ENCODE peak calls at places on chromosomes 16 and 17, in nine cellular contexts. N is CD8-positive, alpha-beta memory T cell; I is Kasumi-1; A is stimulated activated CD8-positive, alpha-beta memory T cell treated with anti-CD3 and anti-CD28 coated beads, Interleukin-7, amount 100 ng/mL, for 1 hour; F is posterior cingulate gyrus; Q is psoas muscle; W is transverse colon; Y is NCI-H2081; L is lower lobe of right lung. X is an unnamed sample.

GRCh38 chr17:41762841-41763240 is 23.7 kb downstream of the JUP start:
- DNase-seq in F (no peak), L (no peak), A (no peak), Q (no peak), Y (no peak), N (no peak), I (no peak), W (no peak), X (no peak)

GRCh38 chr17:17922198-17922901 is 49.9 kb downstream of the TOM1L2 start:
- DNase-seq in W (no peak), I (no peak), F (no peak), L (no peak), A (no peak), Q (no peak), Y (no peak), N (no peak), X (no peak)

GRCh38 chr16:87033021-87033471 is 284.1 kb downstream of the C16orf95 start:
- DNase-seq in N (no peak), Y (no peak), W (no peak), F (no peak), Q (no peak), L (no peak), A (no peak), I (no peak), X (no peak)

GRCh38 chr17:52147431-52147830 is 11.1 kb downstream of the CA10 start:
- DNase-seq in Y (no peak), F (no peak), N (no peak), A (no peak), Q (no peak), W (no peak), I (no peak), L (no peak), X (no peak)

GRCh38 chr16:2471016-2471652 is at the start of gene NTN3:
- DNase-seq in N (no peak), F (no peak), I (no peak), Q (no peak), Y (peak), W (no peak), L (no peak), A (no peak), X (no peak)

GRCh38 chr16:75065149-75065807 is 51.3 kb downstream of the LDHD start:
- DNase-seq in L (peak), F (no peak), A (peak), N (peak), I (peak), Q (no peak), Y (no peak), W (peak), X (no peak)

GRCh38 chr17:33292981-33293867 is at the start of gene ASIC2:
- DNase-seq in W (peak), F (peak), I (no peak), L (no peak), Q (no peak), N (no peak), A (no peak), Y (no peak), X (no peak)

GRCh38 chr16:87178977-87179376 is 138.2 kb downstream of the C16orf95 start:
- DNase-seq in I (no peak), Y (no peak), F (no peak), A (no peak), W (no peak), Q (no peak), N (no peak), L (no peak), X (no peak)

GRCh38 chr17:56679767-56680422 is 86.4 kb downstream of the NOG start:
- DNase-seq in L (no peak), W (no peak), A (no peak), N (no peak), Y (no peak), I (no peak), Q (no peak), F (no peak), X (no peak)

GRCh38 chr17:69066482-69066881 is 5.8 kb upstream of the ABCA9 start:
- DNase-seq in W (no peak), F (no peak), N (no peak), L (no peak), A (no peak), I (peak), Q (no peak), Y (no peak), X (no peak)